ENCODE peak calls at places on chromosomes 13 and 19, in seven cellular contexts. H is upper lobe of left lung; O is aorta; G is stimulated activated CD4-positive, alpha-beta T cell treated with anti-CD3 and anti-CD28 coated beads, Interleukin-1b, Interleukin-23, amount 100 ng/mL, for 1 hour; Q is lower lobe of right lung; U is activated T-cell treated with anti-CD3 and anti-CD28 coated beads, Interleukin-2, amount 50 U/mL, for 72 hours; B is fibroblast of lung. C is an unnamed sample.
A peak's percentile ranks its signal among the peaks of the same experiment; 100 is the strongest.

GRCh38 chr13:71605744-71606143 is 261.3 kb downstream of the DACH1 start:
- DNase-seq in H (no peak), U (no peak), O (no peak), G (no peak), B (no peak), Q (no peak), C (no peak)

GRCh38 chr13:30572859-30573275 is 44.9 kb upstream of the USPL1 start:
- DNase-seq in B (peak; percentile 75), G (no peak), H (peak; percentile 35), U (no peak), Q (no peak), O (no peak), C (peak; percentile 56)

GRCh38 chr13:113934576-113934975 is 39.3 kb downstream of the C13orf46 start:
- DNase-seq in H (no peak), B (no peak), G (no peak), O (peak; percentile 37), Q (no peak), U (no peak), C (no peak)

GRCh38 chr19:57231686-57232085 is 863 bp downstream of the AURKC start:
- DNase-seq in H (no peak), U (no peak), Q (no peak), G (no peak), B (no peak), O (no peak), C (no peak)

GRCh38 chr13:113654591-113655357 is 3.2 kb downstream of the ATP4B start:
- DNase-seq in U (no peak), O (peak; percentile 38), Q (peak; percentile 38), G (no peak), B (no peak), H (peak; percentile 14), C (no peak)

GRCh38 chr13:88183440-88183839 is 512.3 kb downstream of the SLITRK5 start:
- DNase-seq in H (no peak), B (no peak), Q (no peak), O (no peak), U (no peak), G (no peak), C (no peak)

GRCh38 chr19:49565261-49565660 is 15.1 kb downstream of the NOSIP start:
- DNase-seq in U (no peak), O (no peak), Q (no peak), H (peak; percentile 40), G (no peak), B (peak; percentile 49), C (no peak)

GRCh38 chr13:42305503-42305902 is 33.6 kb downstream of the AKAP11 start:
- DNase-seq in H (no peak), Q (no peak), O (no peak), B (no peak), G (no peak), U (no peak), C (no peak)

GRCh38 chr13:44243198-44243852 is 130.3 kb upstream of the SERP2 start:
- DNase-seq in G (no peak), O (no peak), Q (peak; percentile 58), H (peak; percentile 69), B (peak; percentile 87), U (peak; percentile 67), C (no peak)

GRCh38 chr19:9018163-9018875 is 8.1 kb upstream of the MUC16 start:
- DNase-seq in G (no peak), O (no peak), H (no peak), U (no peak), B (no peak), Q (no peak), C (no peak)

GRCh38 chr13:106163426-106163825 is 372.0 kb downstream of the EFNB2 start:
- DNase-seq in Q (no peak), B (no peak), O (no peak), H (no peak), G (no peak), U (no peak), C (no peak)

GRCh38 chr13:66689628-66690027 is 540.5 kb downstream of the PCDH9 start:
- DNase-seq in O (no peak), B (peak; percentile 68), H (no peak), G (no peak), U (no peak), Q (no peak), C (no peak)

GRCh38 chr19:6971366-6971765 is 49.9 kb downstream of the MBD3L2B start:
- DNase-seq in O (no peak), Q (no peak), U (no peak), H (no peak), G (no peak), B (no peak), C (no peak)

GRCh38 chr19:42423462-42424344 is 3.5 kb downstream of the LIPE start:
- DNase-seq in O (peak; percentile 90), Q (peak; percentile 88), B (peak; percentile 95), U (peak; percentile 96), H (peak; percentile 88), G (peak; percentile 87), C (peak; percentile 96)

GRCh38 chr13:26423634-26424033 is 133.8 kb upstream of the WASF3 start:
- DNase-seq in G (no peak), Q (no peak), U (no peak), B (peak; percentile 22), H (no peak), O (peak; percentile 61), C (peak; percentile 59)

GRCh38 chr13:79525051-79525450 is 44.1 kb downstream of the NDFIP2 start:
- DNase-seq in G (no peak), H (no peak), O (no peak), B (no peak), Q (no peak), U (no peak), C (no peak)

GRCh38 chr19:21158523-21159135 is 16.8 kb downstream of the ZNF431 start:
- DNase-seq in U (no peak), Q (no peak), G (no peak), O (no peak), H (no peak), B (peak; percentile 39), C (no peak)

GRCh38 chr13:100357764-100358163 is 230.8 kb downstream of the GGACT start:
- DNase-seq in O (no peak), U (no peak), Q (no peak), B (no peak), G (no peak), H (no peak), C (no peak)

GRCh38 chr13:113582841-113583631 is 1.5 kb upstream of the TFDP1 start:
- DNase-seq in O (peak; percentile 36), G (no peak), B (no peak), H (no peak), Q (peak; percentile 32), U (no peak), C (no peak)

GRCh38 chr13:73223372-73223781 is 164.6 kb downstream of the KLF5 start:
- DNase-seq in B (no peak), Q (no peak), O (no peak), G (no peak), U (peak; percentile 65), H (no peak), C (no peak)

GRCh38 chr13:100221166-100221565 is 132.3 kb downstream of the PCCA start:
- DNase-seq in B (no peak), Q (no peak), U (no peak), O (no peak), H (no peak), G (no peak), C (no peak)

GRCh38 chr19:55599468-55600335 is at the start of the genes FIZ1 and ZNF524:
- DNase-seq in Q (peak; percentile 97), G (peak; percentile 90), H (peak; percentile 97), U (peak; percentile 98), B (peak; percentile 99), O (peak; percentile 99), C (peak; percentile 95)

GRCh38 chr13:19984430-19985218 is 26.1 kb downstream of the ZMYM2 start:
- DNase-seq in U (no peak), H (no peak), G (no peak), B (peak; percentile 74), Q (no peak), O (no peak), C (peak; percentile 69)

GRCh38 chr19:13846533-13847032 is 30.4 kb upstream of the NANOS3 start:
- DNase-seq in B (peak; percentile 89), O (peak; percentile 96), Q (peak; percentile 96), U (peak; percentile 98), H (peak; percentile 96), G (peak; percentile 91), C (peak; percentile 73)

GRCh38 chr13:77480071-77480470 is 55.4 kb upstream of the SCEL start:
- DNase-seq in Q (no peak), U (no peak), G (no peak), H (no peak), O (no peak), B (peak; percentile 2), C (no peak)

GRCh38 chr13:39105110-39105509 is 66.9 kb downstream of the NHLRC3 start:
- DNase-seq in G (no peak), Q (no peak), B (peak; percentile 7), H (no peak), O (no peak), U (no peak), C (peak; percentile 3)

GRCh38 chr19:4647676-4648644 is 8.6 kb downstream of the TNFAIP8L1 start:
- DNase-seq in U (no peak), O (no peak), B (no peak), H (no peak), G (no peak), Q (no peak), C (no peak)

GRCh38 chr13:75197803-75198202 is 284.2 kb downstream of the TBC1D4 start:
- DNase-seq in B (no peak), G (no peak), O (no peak), U (no peak), H (no peak), Q (no peak), C (no peak)

GRCh38 chr19:14404322-14404721 is 14.8 kb downstream of the DDX39A start:
- DNase-seq in Q (no peak), H (no peak), O (no peak), U (no peak), B (no peak), G (no peak), C (no peak)

GRCh38 chr19:19214892-19215291 is 3.1 kb downstream of the NCAN start:
- DNase-seq in O (no peak), H (no peak), B (peak; percentile 42), Q (no peak), G (no peak), U (peak; percentile 35), C (peak; percentile 66)

GRCh38 chr13:43783820-43784219 is 3.0 kb downstream of the ENOX1 start:
- DNase-seq in U (no peak), Q (no peak), G (no peak), H (no peak), B (peak; percentile 42), O (no peak), C (peak; percentile 18)

C was measured in GM03348.